ENCODE peak calls at places on chromosomes 7 and 10, in nine cellular contexts. X is OCI-LY7, Y is hepatocyte, F is gastrocnemius medialis, T is tibial artery, H is breast epithelium, V is heart left ventricle, K is DND-41, S is transverse colon. I is an unnamed sample. For H3K4me1 and H3K36me3, the result is how much of the 10 kb centered on the place peaks cover.

GRCh38 chr7:80478683-80479082 is 33.2 kb downstream of the GNAT3 start:
- DNase-seq in V (no peak), F (no peak), K (no peak), S (no peak), T (no peak), H (no peak), Y (no peak), X (no peak), I (no peak)

GRCh38 chr10:102744374-102745051 is 765 bp downstream of the WBP1L start:
- DNase-seq in K (peak), X (peak), V (no peak), H (no peak), F (peak), T (peak), S (no peak), Y (peak), I (no peak)

GRCh38 chr7:929311-929711 is 25.2 kb downstream of the ADAP1 start:
- DNase-seq in S (peak), T (peak), H (peak), Y (no peak), X (no peak), F (peak), K (no peak), V (peak), I (no peak)

GRCh38 chr10:24882047-24882698 is 70.2 kb downstream of the PRTFDC1 start:
- DNase-seq in H (no peak), T (peak), Y (no peak), S (peak), F (no peak), X (no peak), K (peak), V (peak), I (no peak)

GRCh38 chr10:59508296-59508695 is 145.9 kb upstream of the FAM13C start:
- DNase-seq in T (no peak), K (no peak), X (no peak), V (no peak), F (no peak), S (peak), Y (peak), H (no peak), I (no peak)

GRCh38 chr7:90345548-90346319 is 782 bp upstream of the GTPBP10 start:
- DNase-seq in S (peak), H (no peak), K (no peak), V (peak), Y (peak), T (no peak), X (no peak), F (no peak), I (no peak)

GRCh38 chr7:101986335-101986734 is 168.9 kb downstream of the CUX1 start:
- DNase-seq in K (no peak), V (no peak), S (no peak), F (peak), Y (peak), H (no peak), T (no peak), X (no peak), I (no peak)

GRCh38 chr10:88461426-88461825 is 121.7 kb downstream of the RNLS start:
- DNase-seq in H (no peak), V (no peak), Y (no peak), T (no peak), S (no peak), K (no peak), X (no peak), F (no peak), I (no peak)

GRCh38 chr10:61837748-61838055 is 63.8 kb upstream of the ARID5B start:
- DNase-seq in S (no peak), H (no peak), Y (peak), V (no peak), K (peak), X (no peak), T (no peak), F (no peak), I (no peak)

GRCh38 chr10:20552382-20552781 is 344.7 kb downstream of the NEBL start:
- DNase-seq in F (no peak), T (no peak), Y (peak), H (no peak), S (no peak), X (no peak), K (no peak), V (no peak), I (no peak)

GRCh38 chr7:116630932-116631449 is 41.0 kb upstream of the MET start:
- DNase-seq in F (peak), S (peak), V (peak), H (peak), T (peak), K (no peak), Y (peak), X (no peak), I (peak)

GRCh38 chr10:63929826-63930467 is 408.7 kb downstream of the REEP3 start:
- DNase-seq in F (no peak), Y (peak), X (no peak), S (no peak), T (no peak), H (no peak), V (no peak), K (no peak), I (no peak)

GRCh38 chr10:117537436-117537903 is 5.1 kb upstream of the EMX2 start:
- DNase-seq in Y (peak), K (no peak), V (no peak), S (no peak), X (no peak), H (no peak), F (no peak), T (no peak), I (no peak)

GRCh38 chr10:121500591-121501341 is 97.5 kb downstream of the FGFR2 start:
- DNase-seq in K (no peak), X (no peak), S (no peak), T (no peak), H (no peak), F (no peak), V (no peak), Y (no peak), I (no peak)

GRCh38 chr10:602391-603005 is 87.0 kb downstream of the DIP2C start:
- DNase-seq in K (no peak), S (no peak), Y (no peak), T (no peak), H (no peak), F (no peak), V (no peak), X (no peak), I (no peak)

DNA sequence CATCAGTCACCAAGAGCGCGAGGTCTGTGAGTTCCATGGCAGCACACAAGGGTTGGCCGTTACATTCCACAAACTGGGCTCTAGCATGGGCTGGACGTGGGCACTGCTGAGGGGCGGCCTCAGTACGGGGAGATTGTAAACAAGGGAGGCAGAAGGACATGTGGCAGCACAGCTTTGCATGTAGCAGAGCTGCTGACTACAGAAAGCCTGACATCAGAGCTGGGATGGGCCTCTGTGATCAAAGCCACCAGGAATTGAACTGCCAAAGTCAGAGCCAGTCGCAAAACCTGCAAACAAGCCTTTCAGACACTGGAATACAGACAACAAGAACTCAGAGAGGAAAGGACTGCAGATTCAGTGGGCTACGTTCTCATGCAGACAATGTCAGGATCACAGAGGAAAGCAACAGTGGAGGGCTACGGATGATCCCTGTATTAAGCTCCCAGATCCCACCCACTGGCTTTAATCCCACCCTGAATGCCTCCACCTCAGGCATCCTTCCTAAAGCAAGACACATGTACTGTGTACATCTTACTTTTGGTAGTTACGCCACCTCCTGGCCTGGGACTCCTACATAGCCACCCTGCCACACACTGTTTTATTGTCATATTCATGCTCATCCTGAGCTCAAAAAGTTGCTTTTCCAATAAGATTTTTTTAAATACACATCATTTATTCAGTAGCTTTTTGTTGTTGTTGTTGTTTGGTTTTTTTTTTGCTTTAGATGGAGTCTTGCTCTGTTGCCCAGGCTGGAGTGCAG is 291.1 kb upstream of the IMMP2L start:
- DNase-seq in Y (no peak), H (no peak), K (no peak), F (no peak), T (no peak), S (no peak), X (no peak), V (no peak), I (no peak)
- TF ChIP-seq CTCF in Y (peak), H (no peak), K (peak), F (no peak), T (no peak), S (no peak), X (peak), V (no peak), I (no peak)

DNA sequence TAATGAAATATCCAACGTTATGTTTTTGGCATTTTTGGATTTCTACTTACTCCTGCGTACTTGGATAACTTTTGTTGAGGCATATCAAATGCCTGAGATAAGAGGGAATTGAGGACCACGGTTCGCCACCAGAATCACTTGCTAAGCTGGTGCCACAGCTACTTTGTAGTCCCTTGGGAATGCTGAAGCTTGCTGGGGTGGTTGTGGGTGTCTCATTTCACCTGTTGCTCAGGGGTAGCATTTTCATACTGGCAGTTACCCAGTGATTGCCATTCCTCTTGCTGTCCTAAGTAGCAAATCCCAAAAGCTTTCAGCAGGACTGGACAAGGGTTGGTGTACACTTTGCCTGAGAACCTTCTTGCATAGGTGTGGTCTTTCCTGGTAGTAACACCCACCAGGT is 75.2 kb downstream of the CREB5 start:
- DNase-seq in Y (no peak), S (no peak), H (no peak), X (no peak), V (no peak), T (no peak), F (no peak), K (no peak), I (no peak)
- H3K4me1 ChIP-seq in Y (under half), S (under half), H (under half), X (under half), V (under half), T (under half), F (under half), K (under half), I (under half)

GRCh38 chr7:155741805-155742204 is 70.5 kb downstream of the SHH start:
- DNase-seq in X (no peak), H (no peak), F (no peak), Y (no peak), T (no peak), K (peak), V (no peak), S (peak), I (no peak)
- H3K36me3 ChIP-seq in X (half or more), H (under half), F (under half), Y (under half), T (half or more), K (half or more), V (half or more), S (under half), I (half or more)

GRCh38 chr7:50596484-50596883 is 31.3 kb upstream of the DDC start:
- DNase-seq in V (no peak), F (no peak), H (no peak), X (no peak), S (no peak), K (no peak), Y (no peak), T (no peak), I (no peak)

GRCh38 chr7:50594734-50595537 is 29.7 kb upstream of the DDC start:
- DNase-seq in V (no peak), K (no peak), T (no peak), H (no peak), S (no peak), F (no peak), X (no peak), Y (no peak), I (no peak)

GRCh38 chr7:50594136-50594535 is 28.9 kb upstream of the DDC start:
- DNase-seq in X (no peak), H (no peak), T (no peak), Y (no peak), S (no peak), F (no peak), K (no peak), V (no peak), I (no peak)

GRCh38 chr7:50592940-50593339 is 27.7 kb upstream of the DDC start:
- DNase-seq in H (no peak), K (no peak), F (no peak), S (no peak), Y (no peak), V (no peak), T (no peak), X (no peak), I (no peak)

DNA sequence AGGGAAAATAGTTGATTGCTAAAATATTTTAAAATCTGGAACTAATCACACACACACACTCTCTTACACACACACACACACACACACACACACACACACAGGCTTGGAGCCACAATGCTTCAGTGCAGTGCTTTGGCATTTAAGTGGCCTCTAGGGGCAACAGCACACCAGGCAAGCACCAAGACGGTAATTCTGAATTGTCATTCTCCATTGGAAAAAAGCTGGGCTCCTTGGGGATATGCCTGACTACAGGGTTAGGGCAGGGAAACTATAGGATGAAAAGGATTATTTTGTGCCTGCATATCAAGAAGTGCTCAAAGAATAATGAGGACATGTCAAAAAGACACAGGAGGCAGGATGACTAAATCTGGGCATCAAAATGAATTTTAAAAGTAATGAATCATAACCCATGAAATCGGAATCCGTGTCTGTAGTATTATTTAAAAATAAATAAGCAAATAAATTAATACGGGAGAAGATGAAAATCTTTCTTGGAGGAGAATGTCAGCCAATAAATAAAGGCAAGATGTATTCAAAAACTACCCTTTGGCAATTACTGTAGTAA is 30.4 kb upstream of the DDC start:
- DNase-seq in S (no peak), Y (peak), F (peak), V (no peak), X (peak), T (no peak), K (peak), H (no peak), I (no peak)
- TF ChIP-seq CTCF in S (peak), Y (peak), F (peak), V (no peak), X (peak), T (peak), K (peak), H (peak), I (peak)

GRCh38 chr7:8425223-8425622 is 8.2 kb upstream of the NXPH1 start:
- DNase-seq in V (no peak), H (no peak), X (no peak), T (no peak), F (no peak), S (no peak), Y (no peak), K (no peak), I (no peak)
- H3K4me1 ChIP-seq in V (under half), H (under half), X (under half), T (under half), F (under half), S (under half), Y (under half), K (under half), I (under half)

DNA sequence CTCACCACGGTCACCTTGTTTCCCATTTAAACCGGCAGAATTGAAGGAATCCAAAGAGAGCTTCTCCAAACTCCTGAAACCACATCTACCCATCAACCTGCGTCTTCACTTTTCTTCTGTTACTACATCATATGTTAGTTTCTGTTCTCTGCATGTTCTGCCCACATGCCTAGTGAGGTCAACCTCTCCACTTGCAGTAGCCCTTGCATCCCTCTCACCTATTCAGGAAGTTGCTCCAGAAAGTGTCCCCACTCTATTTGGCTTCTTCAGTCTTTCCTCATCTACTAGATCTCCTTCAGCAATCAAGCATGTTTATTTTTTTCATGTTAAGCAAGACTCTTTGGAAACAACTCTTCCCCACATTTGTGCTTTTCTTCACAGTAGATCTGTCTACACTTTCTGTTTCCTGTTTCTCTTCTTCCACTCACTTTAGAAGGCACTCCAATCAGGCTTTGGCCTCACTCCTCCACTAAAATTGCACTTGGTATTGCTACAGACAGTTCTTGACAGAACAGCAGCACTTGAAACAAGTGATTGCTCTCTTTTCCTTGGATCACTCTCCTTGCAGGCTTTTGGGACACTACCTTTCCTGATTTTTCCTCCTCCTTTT is 7.5 kb downstream of the SAMD9L start:
- DNase-seq in S (no peak), X (no peak), H (no peak), F (no peak), V (no peak), K (no peak), T (no peak), Y (no peak), I (no peak)
- H3K36me3 ChIP-seq in S (under half), X (under half), H (under half), F (under half), V (half or more), K (half or more), T (half or more), Y (under half), I (half or more)

DNA sequence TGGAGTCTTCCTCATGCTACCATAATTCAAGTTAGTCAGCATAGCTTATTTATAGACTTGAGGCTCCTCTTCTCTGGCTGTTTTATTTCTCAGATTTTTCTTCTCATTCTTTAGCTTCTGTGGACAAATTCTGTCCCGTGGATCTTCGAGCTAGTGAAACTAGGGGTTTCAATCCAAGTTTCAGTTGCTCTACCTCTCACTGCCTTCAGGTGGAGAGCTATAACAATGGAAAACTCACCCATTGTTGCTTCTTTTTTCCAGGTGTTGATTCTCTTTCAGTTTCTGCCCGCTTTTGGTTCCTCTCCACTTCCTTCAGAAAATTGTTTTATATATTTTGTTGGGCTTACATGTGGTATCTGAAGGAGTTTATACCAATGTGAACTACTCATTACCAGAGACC is 266.0 kb downstream of the TCF7L2 start:
- DNase-seq in H (no peak), T (no peak), Y (no peak), X (no peak), S (no peak), F (no peak), K (no peak), V (no peak), I (no peak)
- TF ChIP-seq CTCF in H (peak), T (no peak), Y (peak), X (no peak), S (no peak), F (no peak), K (peak), V (no peak), I (no peak)

GRCh38 chr10:71719042-71719441 is 536 bp downstream of the C10orf105 start:
- DNase-seq in K (no peak), V (peak), H (no peak), S (no peak), Y (no peak), F (no peak), X (no peak), T (peak), I (peak)
- H3K4me1 ChIP-seq in K (under half), V (under half), H (under half), S (under half), Y (under half), F (under half), X (under half), T (under half), I (half or more)

DNA sequence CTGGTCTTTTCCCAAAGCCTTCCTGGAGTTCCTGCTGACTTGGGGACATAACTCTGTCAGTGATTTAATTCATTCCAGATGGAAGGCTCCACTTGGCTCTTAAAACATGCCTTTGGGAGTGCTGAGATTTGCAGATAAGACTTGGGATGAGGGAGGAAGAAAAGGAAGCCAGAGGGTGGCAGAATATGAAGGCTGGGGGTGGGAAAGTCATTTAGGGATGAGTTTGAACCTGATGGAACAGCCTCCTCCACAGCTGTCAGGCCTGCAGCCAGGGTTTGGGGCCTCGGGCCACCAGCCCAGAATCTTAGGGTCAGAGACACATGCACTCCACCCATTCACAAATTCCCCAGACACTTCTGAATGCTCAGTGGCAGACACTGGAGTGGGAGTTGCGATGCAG is 28.4 kb upstream of the EIF5AL1 start:
- DNase-seq in X (no peak), F (peak), K (no peak), H (no peak), S (no peak), V (peak), T (peak), Y (no peak), I (peak)
- H3K36me3 ChIP-seq in X (under half), F (under half), K (under half), H (under half), S (under half), V (under half), T (under half), Y (under half), I (under half)

GRCh38 chr7:151245360-151246160 is 2.9 kb downstream of the SMARCD3 start:
- DNase-seq in K (peak), X (peak), S (peak), V (no peak), Y (peak), H (no peak), T (no peak), F (peak), I (no peak)
- TF ChIP-seq CTCF in K (peak), X (peak), S (peak), V (peak), Y (peak), H (no peak), T (peak), F (peak), I (peak)